ENCODE peak calls at places on chromosomes 6 and 20, in eight cellular contexts. V, T, F, Y, Z, L, S and G are unnamed samples.

GRCh38 chr20:1326031-1326930 is 2.7 kb downstream of the SDCBP2 start:
- DNase-seq in V (no peak), T (no peak), F (peak; percentile 84), Y (peak; percentile 4), Z (peak; percentile 73), L (peak; percentile 63), S (peak; percentile 72), G (peak; percentile 4)

GRCh38 chr20:51860015-51860882 is 57.9 kb upstream of the SALL4 start:
- DNase-seq in V (no peak), T (peak; percentile 82), F (no peak), Y (no peak), Z (no peak), L (no peak), S (no peak), G (no peak)

GRCh38 chr6:28776269-28777146 is 147.3 kb downstream of the TRIM27 start:
- DNase-seq in V (no peak), T (no peak), F (no peak), Y (no peak), Z (no peak), L (no peak), S (no peak), G (no peak)

GRCh38 chr6:97322811-97323210 is 39.8 kb upstream of the MMS22L start:
- DNase-seq in V (no peak), T (no peak), F (no peak), Y (no peak), Z (no peak), L (no peak), S (no peak), G (no peak)

GRCh38 chr6:4941782-4942672 is 61.8 kb downstream of the RPP40 start:
- DNase-seq in V (peak; percentile 61), T (no peak), F (no peak), Y (peak; percentile 18), Z (no peak), L (peak; percentile 74), S (no peak), G (no peak)

GRCh38 chr20:44690781-44691423 is 24.3 kb upstream of the CCN5 start:
- DNase-seq in V (peak; percentile 32), T (no peak), F (no peak), Y (no peak), Z (no peak), L (no peak), S (no peak), G (no peak)

GRCh38 chr6:164148789-164149188 is 734.3 kb downstream of the QKI start:
- DNase-seq in V (no peak), T (no peak), F (no peak), Y (no peak), Z (no peak), L (no peak), S (no peak), G (no peak)

GRCh38 chr6:143163621-143164020 is 102.9 kb downstream of the AIG1 start:
- DNase-seq in V (no peak), T (no peak), F (no peak), Y (no peak), Z (no peak), L (no peak), S (no peak), G (no peak)

GRCh38 chr6:161094904-161095440 is 103.4 kb downstream of the MAP3K4 start:
- DNase-seq in V (no peak), T (no peak), F (no peak), Y (no peak), Z (no peak), L (no peak), S (no peak), G (no peak)

GRCh38 chr6:25627001-25627400 is 25.0 kb upstream of the SCGN start:
- DNase-seq in V (no peak), T (no peak), F (no peak), Y (no peak), Z (no peak), L (no peak), S (no peak), G (no peak)

GRCh38 chr6:692356-692851 is 535 bp downstream of the EXOC2 start:
- DNase-seq in V (no peak), T (peak; percentile 70), F (no peak), Y (peak; percentile 35), Z (peak; percentile 70), L (peak; percentile 22), S (peak; percentile 92), G (no peak)

GRCh38 chr6:7062445-7063162 is 45.2 kb upstream of the RREB1 start:
- DNase-seq in V (no peak), T (no peak), F (no peak), Y (peak; percentile 26), Z (no peak), L (no peak), S (no peak), G (no peak)

GRCh38 chr20:62241501-62241900 is 3.2 kb downstream of the OSBPL2 start:
- DNase-seq in V (no peak), T (peak; percentile 78), F (no peak), Y (no peak), Z (no peak), L (no peak), S (no peak), G (no peak)

GRCh38 chr6:7169296-7169721 is 61.5 kb downstream of the RREB1 start:
- DNase-seq in V (peak; percentile 60), T (no peak), F (no peak), Y (no peak), Z (peak; percentile 78), L (peak; percentile 49), S (no peak), G (no peak)

GRCh38 chr6:134436281-134436815 is 118.4 kb upstream of the SGK1 start:
- DNase-seq in V (peak; percentile 67), T (no peak), F (no peak), Y (no peak), Z (no peak), L (peak; percentile 20), S (no peak), G (no peak)

GRCh38 chr6:170247178-170247701 is 43.6 kb downstream of the DLL1 start:
- DNase-seq in V (no peak), T (no peak), F (no peak), Y (no peak), Z (no peak), L (no peak), S (no peak), G (peak; percentile 45)

GRCh38 chr20:2663364-2663886 is 591 bp downstream of the IDH3B start:
- DNase-seq in V (no peak), T (no peak), F (no peak), Y (no peak), Z (no peak), L (no peak), S (no peak), G (no peak)

GRCh38 chr6:168041928-168042327 is 37.1 kb downstream of the FRMD1 start:
- DNase-seq in V (no peak), T (no peak), F (no peak), Y (no peak), Z (peak; percentile 60), L (peak; percentile 5), S (peak; percentile 64), G (no peak)
- H3K9me3 ChIP-seq in V (no peaks in the 10 kb centered on the region), T (no peaks in the 10 kb centered on the region), F (no peaks in the 10 kb centered on the region), Y (peaks cover 19% of the 10 kb centered on the region), Z (peaks cover 4% of the 10 kb centered on the region), L (no peaks in the 10 kb centered on the region), S (peaks cover 73% of the 10 kb centered on the region), G (peaks cover 34% of the 10 kb centered on the region)

GRCh38 chr6:109455502-109456282 is at the start of gene MICAL1:
- DNase-seq in V (peak; percentile 77), T (peak; percentile 93), F (no peak), Y (peak; percentile 60), Z (peak; percentile 82), L (peak; percentile 72), S (peak; percentile 98), G (no peak)

GRCh38 chr6:109454483-109455160 is 950 bp downstream of the MICAL1 start:
- DNase-seq in V (peak; percentile 47), T (peak; percentile 64), F (no peak), Y (no peak), Z (peak; percentile 77), L (no peak), S (peak; percentile 94), G (no peak)

GRCh38 chr6:109453594-109454482 is 1.7 kb downstream of the MICAL1 start:
- DNase-seq in V (no peak), T (peak; percentile 51), F (no peak), Y (no peak), Z (peak; percentile 66), L (peak; percentile 51), S (peak; percentile 84), G (no peak)

GRCh38 chr6:109456283-109456583 is 661 bp upstream of the MICAL1 start:
- DNase-seq in V (no peak), T (peak; percentile 78), F (no peak), Y (no peak), Z (no peak), L (no peak), S (no peak), G (no peak)

DNA sequence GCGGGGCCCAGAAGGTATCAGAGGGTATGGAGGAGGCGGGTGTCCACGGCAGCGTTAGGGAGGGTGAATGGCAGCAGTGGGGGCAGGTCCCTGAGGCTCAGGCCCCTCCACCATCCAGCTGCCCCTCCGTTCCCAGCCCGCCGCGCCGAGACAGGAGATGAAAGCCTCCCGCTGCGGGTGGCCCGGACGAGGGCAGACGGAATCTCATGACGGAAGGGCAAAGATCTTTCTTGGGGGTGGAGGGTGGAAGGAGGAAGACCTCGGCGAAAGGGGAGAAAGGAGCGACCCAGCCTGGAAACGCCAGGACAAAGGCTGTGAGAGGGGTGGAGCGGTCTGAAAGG is 441 bp downstream of the MICAL1 start:
- DNase-seq in V (no peak), T (peak; percentile 77), F (no peak), Y (no peak), Z (no peak), L (no peak), S (peak; percentile 92), G (no peak)
- TF ChIP-seq POLR2A in V (no peak), T (peak; percentile 47), F (no peak), Y (no peak), Z (no peak), L (no peak), S (no peak), G (no peak)

GRCh38 chr6:118704911-118705310 is 53.5 kb upstream of the CEP85L start:
- DNase-seq in V (no peak), T (no peak), F (no peak), Y (no peak), Z (no peak), L (no peak), S (no peak), G (no peak)
- H3K27ac ChIP-seq in V (no peak overlapping the region), T (no peak overlapping the region), F (no peak overlapping the region), Y (no peak overlapping the region), Z (no peak overlapping the region), L (peak overlapping the region; percentile 14), S (peak overlapping the region; percentile 67), G (peak overlapping the region; percentile 30)

DNA sequence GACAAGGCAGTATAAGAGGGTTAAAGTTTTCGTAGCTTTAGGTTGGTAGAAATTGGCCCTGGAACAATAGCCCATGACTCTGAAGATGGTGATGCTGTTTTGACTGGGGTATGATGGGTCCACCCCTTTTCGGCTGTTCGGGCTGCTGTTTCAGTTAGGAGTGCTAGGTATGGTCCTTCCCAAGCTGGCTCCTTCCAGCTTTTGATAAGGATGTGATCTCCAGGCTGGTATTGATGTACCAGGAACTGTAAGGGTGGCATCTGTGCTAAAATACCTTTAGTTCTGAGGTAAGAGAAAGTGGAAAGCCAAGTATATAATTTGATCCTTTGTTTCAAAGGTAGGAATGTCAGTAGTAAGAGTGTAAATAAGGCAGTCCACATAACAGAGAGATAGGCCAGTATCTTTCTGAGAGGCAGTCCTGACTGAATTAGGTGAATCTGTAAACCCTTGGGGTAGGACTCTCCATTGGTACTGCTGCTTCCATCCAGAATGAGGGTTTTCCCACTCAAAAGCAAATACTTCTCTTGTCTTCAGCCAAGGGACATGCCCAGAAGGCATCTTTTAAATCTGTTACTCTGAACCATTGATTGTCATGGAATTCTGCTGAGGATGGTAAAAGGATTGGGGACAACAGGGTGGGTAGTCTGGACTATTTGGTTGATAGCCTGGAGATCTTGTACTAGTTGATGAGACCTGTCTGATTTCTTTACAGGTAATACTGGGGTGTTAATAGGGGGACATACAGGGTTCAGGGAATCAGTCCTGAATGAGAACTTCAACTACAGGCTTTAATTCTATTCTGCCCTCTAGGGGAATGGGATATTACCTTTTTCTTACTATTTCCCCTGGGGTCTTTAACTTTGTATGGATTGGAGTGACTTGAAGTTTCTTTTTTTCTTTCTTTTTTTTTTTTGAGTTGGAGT is 6.1 kb upstream of the ZNFX1 start:
- DNase-seq in V (no peak), T (no peak), F (no peak), Y (no peak), Z (no peak), L (no peak), S (no peak), G (no peak)
- H3K9me3 ChIP-seq in V (no peaks in the 10 kb centered on the region), T (no peaks in the 10 kb centered on the region), F (peaks cover 17% of the 10 kb centered on the region), Y (peaks cover 35% of the 10 kb centered on the region), Z (peaks cover 21% of the 10 kb centered on the region), L (no peaks in the 10 kb centered on the region), S (peaks cover 87% of the 10 kb centered on the region), G (peaks cover 88% of the 10 kb centered on the region)